ENCODE peak calls at places on chromosomes 16 and 17, in seven cellular contexts. One of them, this sample, is unnamed.

GRCh38 chr16:70298988-70299938 is at the start of gene DDX19B:
- DNase-seq in neural progenitor cell: peak; percentile 69
- DNase-seq in ascending aorta: peak; percentile 89
- DNase-seq in A673: peak; percentile 60
- DNase-seq in endodermal cell: peak; percentile 88
- DNase-seq in body of pancreas: peak; percentile 84
- DNase-seq in ovary: peak; percentile 81
- DNase-seq in this sample: peak; percentile 82

GRCh38 chr17:30559656-30560055 is 82.4 kb downstream of the GOSR1 start:
- DNase-seq in neural progenitor cell: no peak
- DNase-seq in ascending aorta: no peak
- DNase-seq in A673: no peak
- DNase-seq in endodermal cell: peak; percentile 35
- DNase-seq in body of pancreas: no peak
- DNase-seq in ovary: peak; percentile 3
- DNase-seq in this sample: peak; percentile 62

GRCh38 chr16:49353650-49354049 is 20.0 kb upstream of the C16orf78 start:
- DNase-seq in neural progenitor cell: no peak
- DNase-seq in ascending aorta: no peak
- DNase-seq in A673: peak; percentile 17
- DNase-seq in endodermal cell: no peak
- DNase-seq in body of pancreas: peak; percentile 5
- DNase-seq in ovary: no peak
- DNase-seq in this sample: no peak

GRCh38 chr16:2846511-2847310 is 11.3 kb downstream of the PRSS22 start:
- DNase-seq in neural progenitor cell: no peak
- DNase-seq in ascending aorta: no peak
- DNase-seq in A673: no peak
- DNase-seq in endodermal cell: peak; percentile 43
- DNase-seq in body of pancreas: no peak
- DNase-seq in ovary: no peak
- DNase-seq in this sample: no peak

GRCh38 chr17:78124081-78124835 is 4.3 kb downstream of the TMC6 start:
- DNase-seq in neural progenitor cell: no peak
- DNase-seq in ascending aorta: no peak
- DNase-seq in A673: no peak
- DNase-seq in endodermal cell: no peak
- DNase-seq in body of pancreas: no peak
- DNase-seq in ovary: no peak
- DNase-seq in this sample: no peak

GRCh38 chr16:88478115-88478514 is 25.0 kb downstream of the ZFPM1 start:
- DNase-seq in neural progenitor cell: no peak
- DNase-seq in ascending aorta: no peak
- DNase-seq in A673: no peak
- DNase-seq in endodermal cell: no peak
- DNase-seq in body of pancreas: no peak
- DNase-seq in ovary: no peak
- DNase-seq in this sample: no peak

GRCh38 chr16:85125570-85126382 is 13.5 kb upstream of the CIBAR2 start:
- DNase-seq in neural progenitor cell: no peak
- DNase-seq in ascending aorta: no peak
- DNase-seq in A673: no peak
- DNase-seq in endodermal cell: no peak
- DNase-seq in body of pancreas: no peak
- DNase-seq in ovary: no peak
- DNase-seq in this sample: no peak

GRCh38 chr16:68902376-68903345 is 59.3 kb downstream of the TANGO6 start:
- DNase-seq in neural progenitor cell: peak; percentile 75
- DNase-seq in ascending aorta: no peak
- DNase-seq in A673: peak; percentile 68
- DNase-seq in endodermal cell: peak; percentile 86
- DNase-seq in body of pancreas: peak; percentile 63
- DNase-seq in ovary: no peak
- DNase-seq in this sample: no peak

GRCh38 chr17:65733314-65733713 is 171.9 kb upstream of the AXIN2 start:
- DNase-seq in neural progenitor cell: no peak
- DNase-seq in ascending aorta: no peak
- DNase-seq in A673: no peak
- DNase-seq in endodermal cell: no peak
- DNase-seq in body of pancreas: no peak
- DNase-seq in ovary: no peak
- DNase-seq in this sample: no peak

GRCh38 chr16:80875616-80876015 is 71.2 kb upstream of the CDYL2 start:
- DNase-seq in neural progenitor cell: no peak
- DNase-seq in ascending aorta: no peak
- DNase-seq in A673: no peak
- DNase-seq in endodermal cell: no peak
- DNase-seq in body of pancreas: peak; percentile 4
- DNase-seq in ovary: no peak
- DNase-seq in this sample: no peak

GRCh38 chr16:49727611-49728010 is 128.3 kb downstream of the ZNF423 start:
- DNase-seq in neural progenitor cell: no peak
- DNase-seq in ascending aorta: no peak
- DNase-seq in A673: no peak
- DNase-seq in endodermal cell: no peak
- DNase-seq in body of pancreas: no peak
- DNase-seq in ovary: no peak
- DNase-seq in this sample: no peak

GRCh38 chr17:50924800-50925199 is 58.6 kb upstream of the TOB1 start:
- DNase-seq in neural progenitor cell: no peak
- DNase-seq in ascending aorta: no peak
- DNase-seq in A673: no peak
- DNase-seq in endodermal cell: no peak
- DNase-seq in body of pancreas: no peak
- DNase-seq in ovary: no peak
- DNase-seq in this sample: no peak

GRCh38 chr17:50923611-50924010 is 57.5 kb upstream of the TOB1 start:
- DNase-seq in neural progenitor cell: no peak
- DNase-seq in ascending aorta: no peak
- DNase-seq in A673: no peak
- DNase-seq in endodermal cell: no peak
- DNase-seq in body of pancreas: no peak
- DNase-seq in ovary: no peak
- DNase-seq in this sample: no peak

GRCh38 chr17:50922739-50923405 is 56.7 kb upstream of the TOB1 start:
- DNase-seq in neural progenitor cell: no peak
- DNase-seq in ascending aorta: no peak
- DNase-seq in A673: no peak
- DNase-seq in endodermal cell: no peak
- DNase-seq in body of pancreas: no peak
- DNase-seq in ovary: no peak
- DNase-seq in this sample: no peak

GRCh38 chr17:50925296-50925891 is 59.2 kb upstream of the TOB1 start:
- DNase-seq in neural progenitor cell: no peak
- DNase-seq in ascending aorta: no peak
- DNase-seq in A673: no peak
- DNase-seq in endodermal cell: peak; percentile 85
- DNase-seq in body of pancreas: no peak
- DNase-seq in ovary: no peak
- DNase-seq in this sample: no peak

DNA sequence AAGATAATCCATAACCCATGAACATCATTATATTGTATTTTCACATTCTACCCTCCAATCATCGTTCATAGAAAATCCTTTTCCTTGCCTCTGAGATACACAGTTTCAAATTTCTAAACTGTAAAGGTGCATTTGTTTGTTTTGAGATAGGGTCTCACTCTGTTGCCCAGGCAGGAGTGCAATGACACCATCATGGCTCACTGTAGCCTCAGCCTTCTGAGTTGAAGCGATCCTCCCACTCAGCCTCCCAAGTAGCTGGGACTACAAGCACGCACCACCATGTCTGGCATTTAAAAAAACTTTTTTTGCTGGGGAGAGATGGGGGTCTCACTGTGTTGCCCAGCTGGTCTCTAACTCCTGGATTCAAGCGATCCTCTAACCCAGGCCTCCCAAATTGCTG is 58.1 kb upstream of the TOB1 start:
- DNase-seq in neural progenitor cell: no peak
- DNase-seq in ascending aorta: no peak
- DNase-seq in A673: no peak
- DNase-seq in endodermal cell: no peak
- DNase-seq in body of pancreas: no peak
- DNase-seq in ovary: no peak
- DNase-seq in this sample: no peak
- H3K4me3 ChIP-seq in neural progenitor cell: no peak overlapping the region
- H3K4me3 ChIP-seq in ascending aorta: no peak overlapping the region
- H3K4me3 ChIP-seq in A673: no peak overlapping the region
- H3K4me3 ChIP-seq in endodermal cell: no peak overlapping the region
- H3K4me3 ChIP-seq in body of pancreas: no peak overlapping the region
- H3K4me3 ChIP-seq in ovary: no peak overlapping the region
- H3K4me3 ChIP-seq in this sample: no peak overlapping the region

DNA sequence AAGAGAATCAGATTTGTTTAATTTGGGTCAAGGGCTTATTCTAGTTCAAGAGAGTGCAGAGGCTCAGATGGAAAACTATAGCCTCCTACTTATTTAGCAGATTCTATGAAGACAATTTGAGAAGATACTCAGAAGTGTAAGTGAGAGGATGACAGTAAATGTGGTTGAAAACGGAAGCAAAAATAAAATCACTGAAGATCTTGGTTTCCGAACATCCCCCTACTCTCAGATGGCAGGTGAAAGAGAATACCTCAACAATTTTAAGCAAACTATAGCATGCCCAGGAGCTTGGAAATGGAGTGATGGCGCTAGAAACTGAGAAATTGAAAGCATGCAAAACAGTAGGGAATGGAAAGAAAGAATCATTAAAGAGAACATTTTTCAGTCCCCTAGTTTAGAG is 705.5 kb upstream of the CDH8 start:
- DNase-seq in neural progenitor cell: no peak
- DNase-seq in ascending aorta: no peak
- DNase-seq in A673: no peak
- DNase-seq in endodermal cell: no peak
- DNase-seq in body of pancreas: no peak
- DNase-seq in ovary: no peak
- DNase-seq in this sample: no peak
- TF ChIP-seq CTCF in neural progenitor cell: no peak
- TF ChIP-seq CTCF in ascending aorta: no peak
- TF ChIP-seq CTCF in A673: no peak
- TF ChIP-seq CTCF in endodermal cell: no peak
- TF ChIP-seq CTCF in body of pancreas: no peak
- TF ChIP-seq CTCF in ovary: no peak
- TF ChIP-seq CTCF in this sample: no peak

DNA sequence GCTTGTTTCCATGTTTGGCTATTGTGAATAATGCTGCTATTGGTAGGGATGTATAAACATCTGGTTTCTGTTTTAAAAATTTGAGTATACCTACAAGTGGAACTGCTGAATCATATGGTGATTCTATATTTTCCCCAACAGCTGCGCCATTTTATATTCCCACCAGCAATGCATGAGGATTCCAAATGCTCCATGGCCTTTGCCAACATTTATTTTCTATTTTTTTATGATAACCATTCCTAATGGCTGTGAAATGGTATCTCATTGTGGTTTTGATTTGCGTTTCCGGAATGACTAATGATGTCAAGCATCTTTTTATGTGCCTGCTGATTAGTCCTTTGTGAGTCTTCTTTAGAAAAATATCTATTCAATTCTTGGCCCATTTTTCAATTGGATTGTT is 11.5 kb downstream of the RCVRN start:
- DNase-seq in neural progenitor cell: no peak
- DNase-seq in ascending aorta: no peak
- DNase-seq in A673: peak; percentile 52
- DNase-seq in endodermal cell: no peak
- DNase-seq in body of pancreas: no peak
- DNase-seq in ovary: no peak
- DNase-seq in this sample: no peak
- H3K27ac ChIP-seq in neural progenitor cell: no peak overlapping the region
- H3K27ac ChIP-seq in ascending aorta: no peak overlapping the region
- H3K27ac ChIP-seq in A673: no peak overlapping the region
- H3K27ac ChIP-seq in endodermal cell: no peak overlapping the region
- H3K27ac ChIP-seq in body of pancreas: no peak overlapping the region
- H3K27ac ChIP-seq in ovary: no peak overlapping the region
- H3K27ac ChIP-seq in this sample: no peak overlapping the region

DNA sequence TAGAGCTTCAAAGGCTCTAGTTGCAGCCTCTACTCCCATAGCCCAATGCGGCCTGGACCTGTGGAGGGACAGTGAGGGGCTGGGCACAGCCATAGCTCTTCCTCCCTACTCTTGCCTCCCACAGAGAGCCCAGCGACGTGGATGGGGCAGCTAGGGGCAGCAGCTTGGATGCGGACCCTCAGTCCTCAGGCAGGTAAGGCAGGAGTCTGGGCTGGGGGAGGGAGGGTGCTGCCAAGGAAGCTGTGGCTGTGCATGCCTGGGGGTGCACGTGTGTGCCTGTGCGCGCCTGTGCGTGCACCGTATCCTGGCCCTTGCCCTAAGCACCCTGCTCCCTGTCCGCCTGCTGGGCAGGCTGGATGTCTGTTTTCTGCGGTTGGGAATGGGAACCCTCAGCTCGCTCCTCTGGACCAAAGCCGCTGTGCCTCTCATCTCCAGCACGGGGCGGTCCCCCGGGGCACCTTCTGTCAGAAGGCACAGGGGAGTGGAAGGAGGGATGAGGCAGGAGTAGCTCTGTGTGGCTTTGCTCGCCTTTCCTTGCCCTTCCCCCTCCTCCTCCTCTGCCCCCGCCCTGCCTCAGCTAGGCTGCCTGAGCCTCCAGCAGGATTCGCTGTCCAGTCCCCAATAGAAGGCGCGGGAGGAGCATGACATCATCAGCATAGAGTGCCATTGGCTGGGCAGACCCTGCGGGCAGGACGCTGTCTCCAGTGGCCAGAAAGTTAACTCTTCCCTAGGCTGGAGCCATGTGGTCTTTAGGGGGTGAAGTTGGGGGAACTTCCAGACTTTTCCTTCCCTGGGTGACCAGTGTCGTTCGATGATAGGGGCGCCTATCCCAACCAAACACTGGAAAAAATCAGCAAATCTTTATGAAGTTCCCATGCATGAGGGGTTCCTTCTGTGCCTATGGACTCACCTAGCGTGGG is 797 bp downstream of the PRCD start:
- DNase-seq in neural progenitor cell: peak; percentile 96
- DNase-seq in ascending aorta: peak; percentile 95
- DNase-seq in A673: peak; percentile 96
- DNase-seq in endodermal cell: peak; percentile 100
- DNase-seq in body of pancreas: peak; percentile 94
- DNase-seq in ovary: peak; percentile 91
- DNase-seq in this sample: peak; percentile 95
- H3K4me3 ChIP-seq in neural progenitor cell: peak overlapping the region; percentile 39
- H3K4me3 ChIP-seq in ascending aorta: peak overlapping the region; percentile 49
- H3K4me3 ChIP-seq in A673: no peak overlapping the region
- H3K4me3 ChIP-seq in endodermal cell: peak overlapping the region; percentile 57
- H3K4me3 ChIP-seq in body of pancreas: no peak overlapping the region
- H3K4me3 ChIP-seq in ovary: peak overlapping the region; percentile 15
- H3K4me3 ChIP-seq in this sample: peak overlapping the region; percentile 71

GRCh38 chr16:7218936-7219335 is 113.7 kb upstream of the RBFOX1 start:
- DNase-seq in neural progenitor cell: peak; percentile 43
- DNase-seq in ascending aorta: no peak
- DNase-seq in A673: no peak
- DNase-seq in endodermal cell: no peak
- DNase-seq in body of pancreas: no peak
- DNase-seq in ovary: no peak
- DNase-seq in this sample: no peak
- TF ChIP-seq CTCF in neural progenitor cell: no peak
- TF ChIP-seq CTCF in ascending aorta: no peak
- TF ChIP-seq CTCF in A673: no peak
- TF ChIP-seq CTCF in endodermal cell: no peak
- TF ChIP-seq CTCF in body of pancreas: no peak
- TF ChIP-seq CTCF in ovary: no peak
- TF ChIP-seq CTCF in this sample: no peak